ENCODE peak calls at places on chromosomes 5 and 9, in four cellular contexts. M is hepatocyte, L is progenitor cell of endocrine pancreas, G is neural crest cell. R is an unnamed sample.

GRCh38 chr9:81687521-81688261 is 1.7 kb downstream of the TLE1 start:
- DNase-seq in M (peak), L (peak), G (peak), R (peak)

GRCh38 chr9:111661802-111662491 is 542 bp downstream of the GNG10 start:
- DNase-seq in M (peak), L (no peak), G (peak), R (no peak)

GRCh38 chr9:94932647-94933415 is 206.3 kb downstream of the AOPEP start:
- DNase-seq in M (no peak), L (no peak), G (no peak), R (no peak)

GRCh38 chr5:80672140-80672736 is 17.5 kb upstream of the DHFR start:
- DNase-seq in M (peak), L (peak), G (peak), R (peak)

GRCh38 chr5:78647411-78647818 is 1.2 kb downstream of the LHFPL2 start:
- DNase-seq in M (peak), L (no peak), G (no peak), R (no peak)

GRCh38 chr5:135235551-135236100 is 163.4 kb downstream of the MACROH2A1 start:
- DNase-seq in M (no peak), L (no peak), G (no peak), R (no peak)

GRCh38 chr5:73218552-73219171 is 45.7 kb downstream of the TMEM174 start:
- DNase-seq in M (peak), L (no peak), G (no peak), R (no peak)

GRCh38 chr5:137954131-137954879 is 65.0 kb downstream of the PKD2L2 start:
- DNase-seq in M (peak), L (no peak), G (no peak), R (no peak)

GRCh38 chr5:61023131-61023530 is 78.1 kb downstream of the NDUFAF2 start:
- DNase-seq in M (no peak), L (no peak), G (no peak), R (no peak)

GRCh38 chr5:112284561-112284960 is 134.5 kb downstream of the EPB41L4A start:
- DNase-seq in M (no peak), L (no peak), G (no peak), R (no peak)

GRCh38 chr9:137149942-137150484 is 11.1 kb downstream of the GRIN1 start:
- DNase-seq in M (no peak), L (no peak), G (no peak), R (no peak)

DNA sequence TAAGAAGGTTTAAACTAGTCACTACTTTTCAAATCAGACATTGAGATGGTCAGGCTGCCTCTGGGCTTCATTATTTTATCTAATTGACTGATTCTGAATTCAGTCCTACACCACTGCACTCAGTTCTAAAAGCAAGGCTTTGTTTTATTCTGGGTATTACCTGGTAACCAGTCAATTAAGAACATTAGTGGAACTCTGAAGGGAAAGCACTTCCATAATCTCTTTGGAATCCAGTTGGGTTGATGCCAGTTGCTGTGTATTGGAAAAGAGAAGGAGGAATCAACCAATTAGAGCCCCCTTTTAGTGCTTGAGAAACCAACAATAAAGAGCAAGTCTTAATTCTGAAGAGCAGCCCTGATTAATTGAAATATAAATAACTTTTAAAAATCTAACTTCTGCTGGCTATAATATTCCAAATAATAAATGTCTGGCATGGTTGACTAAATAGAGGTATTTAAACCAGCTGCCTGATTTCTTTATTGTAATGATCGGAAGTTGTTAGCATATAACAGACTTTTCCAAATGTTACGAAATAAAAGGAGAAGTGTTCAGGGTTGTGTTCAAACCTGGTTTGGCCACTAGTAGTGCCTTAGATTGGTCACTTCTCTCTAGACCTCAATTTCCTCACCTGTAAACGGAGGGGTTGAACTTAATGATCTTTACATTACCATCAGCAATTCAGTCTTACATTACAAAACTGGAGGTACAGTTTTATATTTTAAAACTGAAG is 32.0 kb downstream of the CPEB4 start:
- DNase-seq in M (no peak), L (no peak), G (no peak), R (no peak)
- TF ChIP-seq CTCF in M (no peak), L (no peak), G (no peak), R (no peak)

DNA sequence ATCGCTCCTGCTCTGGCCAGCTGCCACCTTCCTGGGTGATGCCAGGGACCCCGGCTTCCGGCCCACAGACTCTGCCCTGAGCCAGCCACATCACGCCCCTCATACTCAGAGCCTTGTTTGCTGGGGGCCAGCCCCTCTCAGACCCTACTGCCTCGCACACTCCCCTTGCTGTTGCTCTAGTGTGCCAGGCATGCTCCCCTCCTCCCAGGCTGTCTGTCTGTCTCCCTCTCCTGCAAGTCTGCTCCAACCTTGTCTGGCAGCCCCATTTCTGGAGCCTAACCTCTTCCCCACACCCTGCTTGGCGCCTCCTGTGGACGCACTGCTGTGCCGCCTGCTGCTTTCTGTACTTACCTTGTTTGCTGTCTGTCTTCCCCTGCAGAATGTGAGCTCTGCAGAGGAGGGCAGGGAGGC is 184.7 kb downstream of the HSPA4 start:
- DNase-seq in M (no peak), L (no peak), G (no peak), R (no peak)
- TF ChIP-seq CTCF in M (no peak), L (no peak), G (no peak), R (no peak)

GRCh38 chr5:103228056-103228455 is 30.5 kb upstream of the MACIR start:
- DNase-seq in M (no peak), L (no peak), G (no peak), R (no peak)

GRCh38 chr5:103224118-103224893 is 34.3 kb upstream of the MACIR start:
- DNase-seq in M (peak), L (no peak), G (peak), R (peak)

GRCh38 chr5:103228588-103228987 is 30.0 kb upstream of the MACIR start:
- DNase-seq in M (no peak), L (no peak), G (no peak), R (no peak)

GRCh38 chr5:103223031-103223955 is 35.3 kb upstream of the MACIR start:
- DNase-seq in M (no peak), L (no peak), G (no peak), R (no peak)

GRCh38 chr5:103224894-103225246 is 33.7 kb upstream of the MACIR start:
- DNase-seq in M (no peak), L (no peak), G (no peak), R (no peak)
- TF ChIP-seq CTCF in M (no peak), L (no peak), G (peak), R (peak)

GRCh38 chr9:9003184-9003583 is 1203.6 kb upstream of the DMAC1 start:
- DNase-seq in M (peak), L (no peak), G (no peak), R (no peak)

DNA sequence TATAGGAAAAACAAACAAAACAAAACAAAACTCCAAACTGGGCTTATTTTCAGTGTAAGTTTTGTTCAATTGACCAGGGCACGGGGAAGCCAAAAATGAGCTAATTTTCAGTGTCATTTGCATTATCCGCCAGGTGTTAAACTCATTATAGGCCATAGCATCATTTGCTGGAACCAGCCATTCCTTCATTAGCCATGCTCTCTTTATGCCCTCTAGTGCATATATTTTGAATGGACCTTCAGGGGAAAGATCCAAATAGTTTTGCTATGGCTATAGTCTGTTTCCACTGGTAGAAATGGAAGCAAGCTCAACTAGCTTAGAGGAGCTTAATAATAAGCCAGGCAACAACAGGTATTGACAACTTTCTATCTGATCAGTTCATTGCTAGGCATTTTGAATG is 1205.3 kb upstream of the DMAC1 start:
- DNase-seq in M (no peak), L (no peak), G (no peak), R (no peak)
- TF ChIP-seq CTCF in M (peak), L (peak), G (no peak), R (no peak)

R was measured in nephron progenitor cell.